ENCODE peak calls at places on chromosomes 4 and X, in six cellular contexts. F is prostate gland, Y is HFFc6, U is heart left ventricle, Q is progenitor cell of endocrine pancreas, T is Calu3. A is an unnamed sample.

GRCh38 chrX:44105228-44105913 is 132.2 kb upstream of the NDP start:
- DNase-seq in Y (no peak), F (no peak), T (no peak), U (no peak), Q (no peak), A (no peak)

GRCh38 chrX:75155454-75155829 is 641 bp downstream of the ABCB7 start:
- DNase-seq in T (no peak), F (no peak), Q (no peak), Y (no peak), U (no peak), A (no peak)

GRCh38 chr4:86448891-86449290 is 89.0 kb upstream of the MAPK10 start:
- DNase-seq in T (no peak), Q (no peak), F (no peak), Y (no peak), U (no peak), A (no peak)

GRCh38 chr4:179145746-179146530 is 1703.7 kb upstream of the AGA start:
- DNase-seq in Y (no peak), F (no peak), Q (no peak), T (no peak), U (no peak), A (no peak)

GRCh38 chrX:118164138-118164537 is 47.5 kb upstream of the KLHL13 start:
- DNase-seq in Y (no peak), F (no peak), Q (no peak), T (no peak), U (no peak), A (no peak)

GRCh38 chr4:78137538-78137937 is 80.4 kb downstream of the FRAS1 start:
- DNase-seq in U (no peak), T (no peak), F (no peak), Q (no peak), Y (peak; percentile 31), A (no peak)

GRCh38 chrX:39895228-39896110 is 202.3 kb downstream of the BCOR start:
- DNase-seq in Y (no peak), F (no peak), T (peak; percentile 5), Q (no peak), U (peak; percentile 46), A (peak; percentile 53)

GRCh38 chr4:142706381-142706780 is 139.7 kb downstream of the INPP4B start:
- DNase-seq in U (no peak), F (no peak), Q (no peak), T (no peak), Y (no peak), A (no peak)

GRCh38 chr4:88991746-88992145 is 65.2 kb downstream of the FAM13A start:
- DNase-seq in Q (no peak), F (no peak), Y (peak; percentile 11), U (no peak), T (peak; percentile 4), A (no peak)

GRCh38 chr4:78661923-78662521 is 110.5 kb downstream of the ANXA3 start:
- DNase-seq in T (no peak), F (no peak), Q (no peak), U (no peak), Y (no peak), A (no peak)

GRCh38 chrX:115894087-115894486 is 276.5 kb upstream of the AGTR2 start:
- DNase-seq in Y (no peak), U (no peak), F (no peak), T (no peak), Q (no peak), A (peak; percentile 63)

GRCh38 chrX:130916636-130917422 is 13.8 kb upstream of the ENOX2 start:
- DNase-seq in Q (peak; percentile 24), U (no peak), T (peak; percentile 42), F (peak; percentile 9), Y (peak; percentile 10), A (no peak)

GRCh38 chrX:134733595-134733994 is 75.3 kb upstream of the PLAC1 start:
- DNase-seq in Y (no peak), F (no peak), Q (no peak), U (no peak), T (no peak), A (no peak)

GRCh38 chr4:90137545-90137944 is 10.4 kb downstream of the CCSER1 start:
- DNase-seq in U (no peak), Y (no peak), Q (no peak), T (no peak), F (no peak), A (peak; percentile 18)

GRCh38 chrX:46912673-46913491 is 661 bp downstream of the JADE3 start:
- DNase-seq in T (peak; percentile 74), Q (peak; percentile 59), F (peak; percentile 4), U (peak; percentile 43), Y (peak; percentile 4), A (no peak)

GRCh38 chr4:107760281-107760947 is 40.4 kb upstream of the PAPSS1 start:
- DNase-seq in Y (no peak), F (no peak), Q (no peak), T (peak; percentile 62), U (no peak), A (no peak)

GRCh38 chrX:38326086-38326485 is 1.2 kb downstream of the RPGR start:
- DNase-seq in F (no peak), Y (no peak), Q (no peak), U (no peak), T (no peak), A (no peak)

GRCh38 chrX:38327775-38328081 is 419 bp upstream of the RPGR start:
- DNase-seq in F (no peak), Y (no peak), U (no peak), Q (no peak), T (no peak), A (no peak)

GRCh38 chrX:38332505-38332904 is 5.2 kb upstream of the RPGR start:
- DNase-seq in Q (no peak), Y (no peak), U (no peak), T (no peak), F (no peak), A (no peak)

DNA sequence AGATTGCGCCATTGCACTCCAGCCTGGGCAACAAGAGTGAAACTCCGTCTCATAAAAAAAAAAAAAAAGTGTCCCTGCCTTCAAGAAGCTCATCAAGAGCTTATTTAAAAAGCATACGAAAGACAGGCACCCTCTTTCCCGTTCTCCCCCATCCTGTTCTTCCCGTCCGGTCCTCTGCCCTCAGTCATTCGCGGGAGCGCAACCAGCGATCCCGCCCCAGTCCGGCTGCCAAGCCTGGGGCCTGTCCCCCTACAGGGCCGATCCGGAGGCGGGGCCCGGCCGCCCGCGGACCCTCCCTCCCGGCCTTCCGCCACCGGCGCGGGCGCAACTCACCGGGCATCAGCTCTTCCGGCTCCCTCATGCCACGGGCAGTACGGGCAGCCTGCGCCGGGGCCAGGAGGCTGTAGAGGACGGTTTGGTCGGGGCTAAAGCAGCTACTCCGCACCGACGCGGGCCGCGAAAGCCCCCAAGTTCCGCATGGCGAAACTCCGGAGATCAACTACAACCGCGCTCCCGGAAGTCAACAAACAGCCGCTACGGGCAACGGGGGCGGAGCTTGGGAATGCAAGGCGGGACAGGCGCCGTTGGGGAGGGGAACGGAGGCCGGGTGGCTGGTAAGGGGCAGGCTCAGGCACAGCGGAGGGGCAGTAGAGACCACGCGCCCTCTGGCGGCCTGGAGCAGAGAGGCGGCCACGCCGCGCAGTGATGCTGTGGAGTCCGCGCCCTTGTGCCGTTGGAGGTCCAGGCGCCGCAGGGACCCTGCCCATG is at the start of gene RPGR:
- DNase-seq in Q (peak; percentile 80), F (peak; percentile 92), Y (peak; percentile 90), T (peak; percentile 96), U (peak; percentile 95), A (peak; percentile 73)
- TF ChIP-seq CTCF in Q (peak; percentile 68), F (peak; percentile 85), Y (peak; percentile 83), T (peak; percentile 39), U (peak; percentile 81), A (peak; percentile 83)

DNA sequence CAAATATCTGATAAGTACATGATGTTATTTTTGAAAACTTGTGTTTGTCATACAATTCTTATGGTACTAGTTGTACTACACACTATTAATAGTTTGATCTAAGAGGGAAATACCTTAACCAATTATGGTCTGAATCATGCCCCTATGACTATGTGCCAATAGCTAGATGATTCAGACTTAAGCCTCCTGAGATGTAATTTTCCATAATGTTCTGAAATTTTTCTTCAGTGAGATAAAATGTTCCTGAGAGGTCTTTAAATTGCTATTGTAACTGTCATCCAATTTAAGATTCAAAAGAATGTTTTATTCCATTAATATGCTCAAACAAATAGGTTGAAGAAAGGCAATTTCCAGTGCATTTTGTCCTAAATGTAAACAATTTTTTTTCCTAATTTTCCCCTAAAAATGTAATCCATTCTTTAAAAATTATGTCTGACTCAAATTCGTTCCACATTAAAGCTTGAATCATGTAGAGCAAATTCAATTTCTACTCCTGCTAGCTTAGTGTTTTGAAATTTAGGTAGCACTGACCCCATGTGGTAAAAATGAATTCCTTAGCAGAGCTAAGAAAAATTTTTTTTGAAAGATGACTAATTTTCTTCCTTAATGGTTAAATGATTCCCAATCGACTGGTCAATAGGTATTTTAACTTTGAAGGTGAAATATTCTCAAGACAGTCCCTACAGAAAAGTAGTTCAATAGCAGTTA is 49.1 kb downstream of the APOOL start:
- DNase-seq in U (no peak), F (no peak), T (no peak), Q (no peak), Y (peak; percentile 79), A (no peak)
- TF ChIP-seq CTCF in U (peak; percentile 34), F (peak; percentile 12), T (no peak), Q (peak; percentile 13), Y (peak; percentile 68), A (peak; percentile 24)

GRCh38 chrX:19388064-19388679 is 44.4 kb downstream of the PDHA1 start:
- DNase-seq in Q (no peak), F (no peak), U (no peak), T (no peak), Y (no peak), A (no peak)

GRCh38 chrX:19381326-19381725 is 37.6 kb downstream of the PDHA1 start:
- DNase-seq in U (no peak), Q (no peak), T (no peak), Y (no peak), F (no peak), A (no peak)

GRCh38 chrX:19386679-19387078 is 43.0 kb downstream of the PDHA1 start:
- DNase-seq in F (no peak), U (no peak), T (no peak), Q (no peak), Y (no peak), A (no peak)

GRCh38 chrX:19377799-19378198 is 34.1 kb downstream of the PDHA1 start:
- DNase-seq in T (no peak), Q (no peak), U (no peak), F (no peak), Y (no peak), A (no peak)

GRCh38 chrX:19382500-19383145 is 38.9 kb downstream of the PDHA1 start:
- DNase-seq in F (peak; percentile 7), U (peak; percentile 48), T (peak; percentile 75), Q (peak; percentile 41), Y (peak; percentile 0), A (no peak)
- TF ChIP-seq CTCF in F (no peak), U (peak; percentile 48), T (peak; percentile 53), Q (peak; percentile 63), Y (peak; percentile 67), A (peak; percentile 73)

GRCh38 chrX:2824886-2825285 is 3.8 kb upstream of the GYG2 start:
- DNase-seq in F (no peak), U (no peak), T (no peak), Y (no peak), Q (no peak), A (no peak)

GRCh38 chrX:2823795-2824386 is 4.8 kb upstream of the GYG2 start:
- DNase-seq in F (peak; percentile 50), Y (no peak), T (no peak), Q (no peak), U (no peak), A (no peak)

GRCh38 chrX:2817036-2817435 is 11.7 kb upstream of the GYG2 start:
- DNase-seq in F (no peak), T (no peak), U (no peak), Q (no peak), Y (no peak), A (no peak)

GRCh38 chrX:2820131-2820771 is 8.5 kb upstream of the GYG2 start:
- DNase-seq in Y (no peak), T (no peak), Q (no peak), F (no peak), U (no peak), A (no peak)

GRCh38 chrX:2819345-2820130 is 9.2 kb upstream of the GYG2 start:
- DNase-seq in F (no peak), T (peak; percentile 20), U (no peak), Q (no peak), Y (peak; percentile 6), A (no peak)
- TF ChIP-seq CTCF in F (no peak), T (no peak), U (peak; percentile 39), Q (peak; percentile 65), Y (peak; percentile 69), A (peak; percentile 41)

A was measured in LNCaP clone FGC.